ENCODE peak calls at places on chromosomes 2 and 18, in four cellular contexts. P is fibroblast of lung, E is PC-9, Y is GM23338. H is an unnamed sample.

GRCh38 chr2:70643715-70644114 is 90.1 kb upstream of the TGFA start:
- DNase-seq in E (no peak), Y (peak; percentile 90), P (no peak), H (no peak)

GRCh38 chr2:224072541-224073188 is 33.6 kb upstream of the SERPINE2 start:
- DNase-seq in E (no peak), Y (no peak), P (peak; percentile 86), H (peak; percentile 86)

GRCh38 chr18:23758281-23758680 is 69.0 kb downstream of the LAMA3 start:
- DNase-seq in Y (no peak), P (no peak), E (no peak), H (no peak)

GRCh38 chr2:240917009-240917683 is 11.0 kb downstream of the CROCC2 start:
- DNase-seq in P (no peak), E (no peak), Y (no peak), H (no peak)

GRCh38 chr18:33928226-33928625 is 296.5 kb downstream of the NOL4 start:
- DNase-seq in E (no peak), Y (no peak), P (peak; percentile 87), H (peak; percentile 85)

GRCh38 chr2:95008311-95008710 is 17.2 kb upstream of the MAL start:
- DNase-seq in P (no peak), Y (no peak), E (no peak), H (no peak)

GRCh38 chr2:30731248-30731647 is 76.0 kb downstream of the CAPN13 start:
- DNase-seq in Y (no peak), E (no peak), P (no peak), H (no peak)

GRCh38 chr2:104584393-104584792 is 269.5 kb upstream of the POU3F3 start:
- DNase-seq in P (no peak), E (no peak), Y (peak; percentile 44), H (no peak)

GRCh38 chr2:177353084-177353483 is 39.5 kb upstream of the AGPS start:
- DNase-seq in Y (no peak), E (no peak), P (peak; percentile 81), H (peak; percentile 81)

GRCh38 chr18:59448546-59448945 is 89.5 kb upstream of the LMAN1 start:
- DNase-seq in Y (no peak), P (no peak), E (no peak), H (no peak)

GRCh38 chr18:80179857-80180558 is 67.3 kb downstream of the PARD6G start:
- DNase-seq in E (no peak), P (no peak), Y (no peak), H (no peak)

GRCh38 chr18:13375302-13376255 is 157.0 kb downstream of the LDLRAD4 start:
- DNase-seq in Y (no peak), P (peak; percentile 94), E (no peak), H (peak; percentile 92)

GRCh38 chr2:115196577-115196976 is 754.1 kb downstream of the DPP10 start:
- DNase-seq in Y (no peak), E (no peak), P (no peak), H (no peak)

GRCh38 chr2:144086965-144087364 is 433.0 kb downstream of the ZEB2 start:
- DNase-seq in E (no peak), P (peak; percentile 53), Y (no peak), H (peak; percentile 45)

GRCh38 chr2:26717362-26717761 is 24.8 kb downstream of the KCNK3 start:
- DNase-seq in P (no peak), E (no peak), Y (no peak), H (no peak)

GRCh38 chr2:85095094-85095493 is 38.1 kb upstream of the TCF7L1 start:
- DNase-seq in Y (no peak), P (no peak), E (peak; percentile 41), H (peak; percentile 6)

GRCh38 chr2:27281855-27282559 is at the start of gene TRIM54:
- DNase-seq in E (peak; percentile 73), P (no peak), Y (peak; percentile 29), H (no peak)

GRCh38 chr18:3402962-3403585 is 46.9 kb upstream of the TGIF1 start:
- DNase-seq in E (no peak), Y (no peak), P (peak; percentile 31), H (peak; percentile 31)

GRCh38 chr2:168730391-168730790 is 72.0 kb upstream of the NOSTRIN start:
- DNase-seq in E (no peak), P (peak; percentile 30), Y (peak; percentile 42), H (peak; percentile 14)

GRCh38 chr18:31232779-31233424 is 70.2 kb upstream of the DSC1 start:
- DNase-seq in P (no peak), Y (no peak), E (no peak), H (no peak)

GRCh38 chr2:37616674-37616999 is 54.8 kb downstream of the CDC42EP3 start:
- DNase-seq in P (peak; percentile 89), Y (no peak), E (no peak), H (peak; percentile 89)

GRCh38 chr18:361941-362913 is 94.4 kb upstream of the THOC1 start:
- DNase-seq in P (peak; percentile 95), E (peak; percentile 64), Y (peak; percentile 28), H (peak; percentile 94)

GRCh38 chr2:173223880-173224279 is 130.8 kb upstream of the CDCA7 start:
- DNase-seq in P (no peak), Y (no peak), E (no peak), H (no peak)

GRCh38 chr2:8580316-8581047 is 101.4 kb upstream of the ID2 start:
- DNase-seq in Y (no peak), P (no peak), E (no peak), H (no peak)

GRCh38 chr2:199455533-199456382 is 2.0 kb downstream of the SATB2 start:
- DNase-seq in E (peak; percentile 58), P (peak; percentile 60), Y (peak; percentile 91), H (peak; percentile 41)

GRCh38 chr2:36277146-36277808 is 78.3 kb upstream of the CRIM1 start:
- DNase-seq in P (peak; percentile 96), Y (no peak), E (peak; percentile 88), H (peak; percentile 95)

GRCh38 chr2:177340158-177340557 is 52.4 kb upstream of the AGPS start:
- DNase-seq in P (no peak), Y (no peak), E (no peak), H (no peak)

GRCh38 chr2:191617589-191617988 is 60.3 kb upstream of the NABP1 start:
- DNase-seq in Y (no peak), E (peak; percentile 67), P (no peak), H (no peak)

GRCh38 chr18:8366656-8367055 is 242.6 kb upstream of the RAB12 start:
- DNase-seq in E (no peak), P (no peak), Y (peak; percentile 55), H (no peak)

GRCh38 chr2:98696167-98696566 is 34.8 kb downstream of the MGAT4A start:
- DNase-seq in Y (no peak), P (no peak), E (no peak), H (no peak)

GRCh38 chr2:206728277-206729199 is 10.3 kb upstream of the DYTN start:
- DNase-seq in P (peak; percentile 53), Y (no peak), E (peak; percentile 38), H (peak; percentile 32)

GRCh38 chr18:58501033-58501432 is 127.9 kb downstream of the ALPK2 start:
- DNase-seq in P (no peak), E (no peak), Y (no peak), H (no peak)

DNA sequence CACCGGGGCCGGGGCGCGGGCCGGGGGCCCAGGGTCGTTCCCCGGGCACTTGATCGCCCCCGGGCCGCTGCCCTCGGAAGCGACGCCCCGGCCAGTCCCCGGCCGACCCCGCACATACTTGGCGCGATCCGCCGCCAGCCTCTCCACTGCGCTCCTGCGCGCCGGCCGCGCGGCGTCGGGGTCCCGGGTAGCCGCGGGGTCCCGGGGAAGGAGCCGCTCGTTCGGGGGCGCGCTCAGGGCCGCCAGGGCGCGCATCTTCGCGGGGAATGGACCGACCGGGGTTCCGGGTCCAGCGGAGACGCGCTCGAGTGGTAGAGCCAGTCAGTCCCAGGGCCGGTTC is 204 bp downstream of the FAM110C start:
- DNase-seq in P (no peak), Y (peak; percentile 48), E (no peak), H (no peak)
- H2AFZ ChIP-seq in P (no peak overlapping the region), Y (peak overlapping the region; percentile 43), E (peak overlapping the region; percentile 77), H (no peak overlapping the region)

DNA sequence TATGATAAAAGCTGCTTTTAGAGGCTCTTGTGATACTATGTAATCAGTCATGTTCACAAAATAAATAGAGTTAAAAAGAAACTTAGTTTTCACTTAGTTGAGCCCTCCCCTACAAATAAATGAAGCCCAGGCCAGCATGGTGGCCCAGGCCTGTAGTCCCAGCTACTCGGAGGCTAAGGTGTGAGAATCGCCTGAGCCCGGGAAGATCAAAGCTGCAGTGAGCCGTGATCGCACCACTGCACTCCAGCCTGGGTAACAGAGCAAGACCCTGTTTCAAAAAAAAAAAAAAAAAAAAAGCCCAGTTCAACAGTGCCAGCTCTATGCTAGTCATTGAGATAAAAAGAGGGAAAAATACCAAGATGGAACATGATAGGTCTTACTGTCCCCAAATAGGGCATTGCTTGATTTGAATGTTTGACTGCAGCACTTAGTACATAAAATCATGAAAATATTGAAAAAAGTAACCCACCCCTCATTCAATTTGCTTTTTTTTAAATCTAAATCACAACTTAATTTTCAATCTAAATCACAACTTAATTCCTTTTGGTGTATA is 1.5 kb downstream of the ASNSD1 start:
- DNase-seq in P (no peak), Y (no peak), E (no peak), H (no peak)
- TF ChIP-seq CTCF in P (no peak), Y (no peak), E (no peak), H (no peak)

GRCh38 chr2:46771309-46771708 is 144.3 kb downstream of the MCFD2 start:
- DNase-seq in P (no peak), Y (no peak), E (no peak), H (no peak)
- H3K27ac ChIP-seq in P (no peak overlapping the region), Y (no peak overlapping the region), E (no peak overlapping the region), H (no peak overlapping the region)

DNA sequence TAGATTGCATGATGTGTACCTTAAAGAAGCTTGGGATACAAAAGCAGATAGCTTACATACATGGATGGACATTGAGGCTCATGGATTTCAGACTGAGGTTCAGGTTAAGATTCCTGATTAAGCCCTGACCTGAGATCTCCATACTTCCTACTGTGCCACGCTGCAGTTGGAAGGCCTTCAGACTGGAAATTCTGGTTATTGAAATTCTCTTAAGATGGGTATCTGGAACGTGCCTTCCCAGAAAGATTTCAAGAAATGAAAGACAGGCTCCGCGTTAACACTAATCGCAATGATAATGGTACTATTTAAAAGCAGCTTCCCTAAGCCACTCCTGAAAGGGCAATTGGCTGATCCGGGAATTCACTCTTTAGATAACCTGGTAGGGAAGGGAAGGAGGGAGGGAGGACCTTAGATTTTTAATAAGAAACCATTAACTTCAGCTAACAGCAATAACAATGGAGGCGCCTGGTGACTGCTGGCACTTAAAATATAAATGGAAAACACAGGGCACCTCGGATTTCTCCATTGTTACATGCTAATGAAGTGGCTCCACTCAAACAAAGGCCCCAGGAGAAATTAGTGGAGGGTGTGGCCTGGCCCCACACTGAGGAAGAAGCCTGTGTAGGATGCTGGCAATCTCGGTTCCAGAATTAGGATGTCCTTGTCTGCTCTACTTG is 22.6 kb upstream of the MTA3 start:
- DNase-seq in E (peak; percentile 65), P (no peak), Y (peak; percentile 89), H (no peak)
- H2AFZ ChIP-seq in E (no peak overlapping the region), P (no peak overlapping the region), Y (no peak overlapping the region), H (no peak overlapping the region)

GRCh38 chr2:99725810-99726209 is 236.0 kb upstream of the REV1 start:
- DNase-seq in Y (no peak), P (no peak), E (peak; percentile 28), H (no peak)
- TF ChIP-seq CTCF in Y (peak; percentile 63), P (peak; percentile 49), E (peak; percentile 28), H (peak; percentile 41)

GRCh38 chr18:51135795-51136194 is 61.7 kb downstream of the MEX3C start:
- DNase-seq in Y (peak; percentile 75), P (no peak), E (no peak), H (no peak)

GRCh38 chr18:51133580-51134160 is 63.8 kb downstream of the MEX3C start:
- DNase-seq in E (no peak), Y (no peak), P (no peak), H (no peak)

GRCh38 chr18:51135361-51135760 is 62.1 kb downstream of the MEX3C start:
- DNase-seq in Y (no peak), P (peak; percentile 35), E (no peak), H (peak; percentile 9)

GRCh38 chr18:51132256-51132935 is 65.1 kb downstream of the MEX3C start:
- DNase-seq in Y (no peak), P (no peak), E (no peak), H (no peak)

GRCh38 chr18:51134721-51135120 is 62.8 kb downstream of the MEX3C start:
- DNase-seq in Y (no peak), P (no peak), E (no peak), H (no peak)
- H3K27ac ChIP-seq in Y (no peak overlapping the region), P (no peak overlapping the region), E (no peak overlapping the region), H (no peak overlapping the region)